ENCODE peak calls at places on chromosomes 12 and 14, in nine cellular contexts. One of them, this sample, is unnamed.

GRCh38 chr14:72928872-72929271 is 2.6 kb downstream of the DCAF4 start:
- DNase-seq in tibial nerve: no peak
- DNase-seq in GM23248: no peak
- DNase-seq in OCI-LY7: no peak
- DNase-seq in CD4-positive, alpha-beta memory T cell: no peak
- DNase-seq in right cardiac atrium: no peak
- DNase-seq in body of pancreas: no peak
- DNase-seq in CD8-positive, alpha-beta memory T cell: no peak
- DNase-seq in HCT116: no peak
- DNase-seq in this sample: no peak

GRCh38 chr14:103097994-103098957 is 3.8 kb downstream of the EXOC3L4 start:
- DNase-seq in HCT116: no peak
- DNase-seq in body of pancreas: peak; percentile 8
- DNase-seq in CD4-positive, alpha-beta memory T cell: no peak
- DNase-seq in OCI-LY7: no peak
- DNase-seq in tibial nerve: no peak
- DNase-seq in CD8-positive, alpha-beta memory T cell: no peak
- DNase-seq in right cardiac atrium: peak; percentile 12
- DNase-seq in GM23248: no peak
- DNase-seq in this sample: no peak

GRCh38 chr12:45730842-45731336 is 1.4 kb downstream of the ARID2 start:
- DNase-seq in CD8-positive, alpha-beta memory T cell: peak; percentile 58
- DNase-seq in GM23248: peak; percentile 52
- DNase-seq in tibial nerve: no peak
- DNase-seq in CD4-positive, alpha-beta memory T cell: peak; percentile 60
- DNase-seq in HCT116: no peak
- DNase-seq in OCI-LY7: peak; percentile 53
- DNase-seq in right cardiac atrium: no peak
- DNase-seq in body of pancreas: no peak
- DNase-seq in this sample: no peak

GRCh38 chr14:100728962-100729361 is 2.3 kb downstream of the DLK1 start:
- DNase-seq in HCT116: no peak
- DNase-seq in OCI-LY7: no peak
- DNase-seq in right cardiac atrium: no peak
- DNase-seq in tibial nerve: no peak
- DNase-seq in CD4-positive, alpha-beta memory T cell: no peak
- DNase-seq in GM23248: no peak
- DNase-seq in CD8-positive, alpha-beta memory T cell: no peak
- DNase-seq in body of pancreas: no peak
- DNase-seq in this sample: no peak

GRCh38 chr12:4275869-4276253 is 2.3 kb downstream of the CCND2 start:
- DNase-seq in CD8-positive, alpha-beta memory T cell: no peak
- DNase-seq in body of pancreas: peak; percentile 52
- DNase-seq in right cardiac atrium: no peak
- DNase-seq in CD4-positive, alpha-beta memory T cell: no peak
- DNase-seq in GM23248: no peak
- DNase-seq in tibial nerve: no peak
- DNase-seq in OCI-LY7: no peak
- DNase-seq in HCT116: no peak
- DNase-seq in this sample: no peak

GRCh38 chr12:111598637-111599458 is at the start of gene ATXN2:
- DNase-seq in right cardiac atrium: peak; percentile 76
- DNase-seq in HCT116: no peak
- DNase-seq in CD4-positive, alpha-beta memory T cell: peak; percentile 80
- DNase-seq in CD8-positive, alpha-beta memory T cell: peak; percentile 82
- DNase-seq in OCI-LY7: peak; percentile 85
- DNase-seq in tibial nerve: peak; percentile 42
- DNase-seq in body of pancreas: peak; percentile 69
- DNase-seq in GM23248: peak; percentile 83
- DNase-seq in this sample: peak; percentile 68

GRCh38 chr14:95045836-95046430 is 111.4 kb downstream of the DICER1 start:
- DNase-seq in body of pancreas: no peak
- DNase-seq in GM23248: no peak
- DNase-seq in OCI-LY7: no peak
- DNase-seq in right cardiac atrium: no peak
- DNase-seq in CD4-positive, alpha-beta memory T cell: no peak
- DNase-seq in CD8-positive, alpha-beta memory T cell: no peak
- DNase-seq in HCT116: no peak
- DNase-seq in tibial nerve: no peak
- DNase-seq in this sample: peak; percentile 32

GRCh38 chr14:39055786-39056474 is 47.1 kb downstream of the SEC23A start:
- DNase-seq in right cardiac atrium: no peak
- DNase-seq in CD4-positive, alpha-beta memory T cell: no peak
- DNase-seq in GM23248: no peak
- DNase-seq in body of pancreas: no peak
- DNase-seq in CD8-positive, alpha-beta memory T cell: no peak
- DNase-seq in OCI-LY7: peak; percentile 29
- DNase-seq in tibial nerve: no peak
- DNase-seq in HCT116: peak; percentile 12
- DNase-seq in this sample: no peak

DNA sequence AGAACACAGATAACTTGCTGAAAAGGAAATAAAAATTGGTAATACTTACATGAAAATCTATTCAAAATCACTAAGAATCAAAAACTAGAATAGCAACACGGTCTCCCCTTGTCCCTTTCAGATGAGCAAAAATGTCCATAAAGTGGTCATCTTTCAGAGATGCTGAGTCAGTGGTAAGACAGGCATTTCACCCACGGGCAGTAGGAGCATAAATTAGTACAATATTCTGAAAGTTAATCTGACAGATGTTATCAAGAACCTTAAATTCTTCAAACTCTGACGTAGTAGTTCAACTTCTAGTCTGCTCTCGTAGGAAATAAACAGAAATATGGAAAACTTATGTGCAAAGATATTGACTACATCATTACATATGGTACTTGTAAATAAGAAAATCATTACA is 33.1 kb upstream of the GNPNAT1 start:
- DNase-seq in right cardiac atrium: no peak
- DNase-seq in body of pancreas: no peak
- DNase-seq in tibial nerve: no peak
- DNase-seq in GM23248: peak; percentile 39
- DNase-seq in CD8-positive, alpha-beta memory T cell: no peak
- DNase-seq in HCT116: no peak
- DNase-seq in OCI-LY7: no peak
- DNase-seq in CD4-positive, alpha-beta memory T cell: no peak
- DNase-seq in this sample: no peak
- H3K4me1 ChIP-seq in right cardiac atrium: no peaks in the 10 kb centered on the region
- H3K4me1 ChIP-seq in body of pancreas: no peaks in the 10 kb centered on the region
- H3K4me1 ChIP-seq in tibial nerve: no peaks in the 10 kb centered on the region
- H3K4me1 ChIP-seq in GM23248: peaks cover 13% of the 10 kb centered on the region
- H3K4me1 ChIP-seq in CD8-positive, alpha-beta memory T cell: no peaks in the 10 kb centered on the region
- H3K4me1 ChIP-seq in HCT116: peaks cover 2% of the 10 kb centered on the region
- H3K4me1 ChIP-seq in OCI-LY7: no peaks in the 10 kb centered on the region
- H3K4me1 ChIP-seq in CD4-positive, alpha-beta memory T cell: no peaks in the 10 kb centered on the region
- H3K4me1 ChIP-seq in this sample: peaks cover 4% of the 10 kb centered on the region

GRCh38 chr12:12819752-12820311 is 6.7 kb downstream of the DDX47 start:
- DNase-seq in CD8-positive, alpha-beta memory T cell: no peak
- DNase-seq in body of pancreas: no peak
- DNase-seq in right cardiac atrium: no peak
- DNase-seq in tibial nerve: no peak
- DNase-seq in CD4-positive, alpha-beta memory T cell: no peak
- DNase-seq in GM23248: peak; percentile 95
- DNase-seq in HCT116: no peak
- DNase-seq in OCI-LY7: no peak
- DNase-seq in this sample: peak; percentile 94

GRCh38 chr12:12818693-12819092 is 5.5 kb downstream of the DDX47 start:
- DNase-seq in OCI-LY7: no peak
- DNase-seq in tibial nerve: no peak
- DNase-seq in GM23248: no peak
- DNase-seq in CD8-positive, alpha-beta memory T cell: no peak
- DNase-seq in CD4-positive, alpha-beta memory T cell: no peak
- DNase-seq in body of pancreas: no peak
- DNase-seq in right cardiac atrium: no peak
- DNase-seq in HCT116: no peak
- DNase-seq in this sample: no peak

GRCh38 chr12:12817611-12818010 is 4.5 kb downstream of the DDX47 start:
- DNase-seq in body of pancreas: no peak
- DNase-seq in OCI-LY7: no peak
- DNase-seq in CD8-positive, alpha-beta memory T cell: no peak
- DNase-seq in CD4-positive, alpha-beta memory T cell: no peak
- DNase-seq in tibial nerve: no peak
- DNase-seq in GM23248: no peak
- DNase-seq in right cardiac atrium: no peak
- DNase-seq in HCT116: no peak
- DNase-seq in this sample: no peak

GRCh38 chr12:12821975-12822374 is 8.8 kb downstream of the DDX47 start:
- DNase-seq in tibial nerve: no peak
- DNase-seq in CD4-positive, alpha-beta memory T cell: no peak
- DNase-seq in CD8-positive, alpha-beta memory T cell: no peak
- DNase-seq in body of pancreas: no peak
- DNase-seq in GM23248: no peak
- DNase-seq in HCT116: no peak
- DNase-seq in right cardiac atrium: no peak
- DNase-seq in OCI-LY7: no peak
- DNase-seq in this sample: no peak

DNA sequence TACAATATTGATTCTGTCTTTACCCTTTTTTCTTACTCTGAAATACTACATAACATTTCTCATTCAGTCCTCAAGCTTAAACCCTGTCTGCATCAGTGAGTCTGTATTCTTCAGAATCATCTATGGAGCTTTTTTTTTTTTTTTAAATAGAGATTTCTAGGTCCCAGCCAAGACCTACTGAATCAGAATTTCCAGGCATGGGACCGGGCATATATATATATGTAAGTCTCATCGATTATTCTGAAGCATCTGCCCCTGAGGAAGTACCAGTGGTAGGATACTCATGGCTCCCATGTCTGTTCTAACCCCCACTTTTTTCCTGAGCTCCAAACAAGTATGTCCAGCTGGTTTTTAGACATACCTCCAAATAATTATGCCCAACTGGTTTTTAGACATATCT is 6.1 kb downstream of the DDX47 start:
- DNase-seq in GM23248: peak; percentile 62
- DNase-seq in CD8-positive, alpha-beta memory T cell: no peak
- DNase-seq in HCT116: no peak
- DNase-seq in right cardiac atrium: no peak
- DNase-seq in OCI-LY7: no peak
- DNase-seq in tibial nerve: no peak
- DNase-seq in CD4-positive, alpha-beta memory T cell: no peak
- DNase-seq in body of pancreas: no peak
- DNase-seq in this sample: no peak
- H3K4me1 ChIP-seq in GM23248: peaks cover 88% of the 10 kb centered on the region
- H3K4me1 ChIP-seq in CD8-positive, alpha-beta memory T cell: peaks cover 24% of the 10 kb centered on the region
- H3K4me1 ChIP-seq in HCT116: peaks cover 30% of the 10 kb centered on the region
- H3K4me1 ChIP-seq in right cardiac atrium: peaks cover 2% of the 10 kb centered on the region
- H3K4me1 ChIP-seq in OCI-LY7: peaks cover 4% of the 10 kb centered on the region
- H3K4me1 ChIP-seq in tibial nerve: peaks cover 10% of the 10 kb centered on the region
- H3K4me1 ChIP-seq in CD4-positive, alpha-beta memory T cell: peaks cover 26% of the 10 kb centered on the region
- H3K4me1 ChIP-seq in body of pancreas: peaks cover 25% of the 10 kb centered on the region
- H3K4me1 ChIP-seq in this sample: peaks cover 73% of the 10 kb centered on the region

GRCh38 chr12:12477532-12477890 is 85.2 kb downstream of the DUSP16 start:
- DNase-seq in CD8-positive, alpha-beta memory T cell: no peak
- DNase-seq in OCI-LY7: no peak
- DNase-seq in right cardiac atrium: no peak
- DNase-seq in HCT116: no peak
- DNase-seq in tibial nerve: no peak
- DNase-seq in GM23248: no peak
- DNase-seq in body of pancreas: no peak
- DNase-seq in CD4-positive, alpha-beta memory T cell: no peak
- DNase-seq in this sample: no peak

GRCh38 chr12:12476836-12477531 is 85.7 kb downstream of the DUSP16 start:
- DNase-seq in tibial nerve: no peak
- DNase-seq in OCI-LY7: no peak
- DNase-seq in HCT116: no peak
- DNase-seq in GM23248: no peak
- DNase-seq in CD8-positive, alpha-beta memory T cell: no peak
- DNase-seq in right cardiac atrium: no peak
- DNase-seq in CD4-positive, alpha-beta memory T cell: no peak
- DNase-seq in body of pancreas: no peak
- DNase-seq in this sample: no peak

GRCh38 chr12:12474471-12474928 is 88.2 kb downstream of the DUSP16 start:
- DNase-seq in HCT116: no peak
- DNase-seq in right cardiac atrium: no peak
- DNase-seq in CD4-positive, alpha-beta memory T cell: peak; percentile 68
- DNase-seq in CD8-positive, alpha-beta memory T cell: no peak
- DNase-seq in OCI-LY7: no peak
- DNase-seq in body of pancreas: no peak
- DNase-seq in GM23248: no peak
- DNase-seq in tibial nerve: no peak
- DNase-seq in this sample: no peak

GRCh38 chr12:12473223-12473622 is 89.4 kb downstream of the DUSP16 start:
- DNase-seq in CD4-positive, alpha-beta memory T cell: no peak
- DNase-seq in HCT116: no peak
- DNase-seq in GM23248: no peak
- DNase-seq in right cardiac atrium: no peak
- DNase-seq in OCI-LY7: no peak
- DNase-seq in body of pancreas: no peak
- DNase-seq in CD8-positive, alpha-beta memory T cell: no peak
- DNase-seq in tibial nerve: no peak
- DNase-seq in this sample: no peak

DNA sequence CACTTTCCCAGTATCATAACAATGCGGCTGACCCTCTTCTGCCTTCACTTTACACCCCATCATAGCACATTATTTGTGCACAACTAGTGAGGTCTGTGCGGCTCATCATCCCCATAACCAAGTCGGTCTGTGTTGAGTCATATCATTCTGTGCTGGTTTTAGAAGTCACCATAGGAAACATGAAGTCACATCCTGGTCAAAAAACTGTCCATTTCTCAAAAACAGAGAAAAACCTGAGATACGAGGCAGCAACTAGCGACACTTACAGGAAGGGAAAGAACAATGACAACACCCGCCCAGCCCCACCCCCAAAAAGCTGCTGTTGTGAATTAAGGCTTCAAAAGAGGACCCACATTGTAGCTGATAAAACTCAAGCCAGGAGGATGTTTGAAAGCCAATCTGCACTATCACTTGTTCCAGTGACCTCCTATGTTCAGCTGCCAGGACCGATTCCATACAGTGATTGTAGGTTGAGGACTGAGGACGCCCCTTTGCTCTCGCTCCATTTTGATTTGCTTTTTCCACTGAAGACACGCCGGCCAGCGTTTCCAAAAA is 87.7 kb downstream of the DUSP16 start:
- DNase-seq in CD4-positive, alpha-beta memory T cell: peak; percentile 82
- DNase-seq in right cardiac atrium: no peak
- DNase-seq in body of pancreas: no peak
- DNase-seq in tibial nerve: no peak
- DNase-seq in GM23248: peak; percentile 14
- DNase-seq in CD8-positive, alpha-beta memory T cell: peak; percentile 70
- DNase-seq in HCT116: no peak
- DNase-seq in OCI-LY7: no peak
- DNase-seq in this sample: no peak
- H3K4me1 ChIP-seq in CD4-positive, alpha-beta memory T cell: peaks cover 63% of the 10 kb centered on the region
- H3K4me1 ChIP-seq in right cardiac atrium: no peaks in the 10 kb centered on the region
- H3K4me1 ChIP-seq in body of pancreas: no peaks in the 10 kb centered on the region
- H3K4me1 ChIP-seq in tibial nerve: no peaks in the 10 kb centered on the region
- H3K4me1 ChIP-seq in GM23248: no peaks in the 10 kb centered on the region
- H3K4me1 ChIP-seq in CD8-positive, alpha-beta memory T cell: peaks cover 23% of the 10 kb centered on the region
- H3K4me1 ChIP-seq in HCT116: no peaks in the 10 kb centered on the region
- H3K4me1 ChIP-seq in OCI-LY7: no peaks in the 10 kb centered on the region
- H3K4me1 ChIP-seq in this sample: no peaks in the 10 kb centered on the region

GRCh38 chr12:11779286-11779685 is 129.8 kb downstream of the ETV6 start:
- DNase-seq in HCT116: no peak
- DNase-seq in CD4-positive, alpha-beta memory T cell: no peak
- DNase-seq in body of pancreas: no peak
- DNase-seq in CD8-positive, alpha-beta memory T cell: no peak
- DNase-seq in right cardiac atrium: no peak
- DNase-seq in GM23248: peak; percentile 64
- DNase-seq in tibial nerve: no peak
- DNase-seq in OCI-LY7: no peak
- DNase-seq in this sample: no peak

GRCh38 chr12:11777962-11778361 is 128.5 kb downstream of the ETV6 start:
- DNase-seq in GM23248: no peak
- DNase-seq in OCI-LY7: no peak
- DNase-seq in CD4-positive, alpha-beta memory T cell: no peak
- DNase-seq in CD8-positive, alpha-beta memory T cell: no peak
- DNase-seq in HCT116: no peak
- DNase-seq in body of pancreas: no peak
- DNase-seq in right cardiac atrium: no peak
- DNase-seq in tibial nerve: no peak
- DNase-seq in this sample: no peak

GRCh38 chr12:11778703-11779102 is 129.2 kb downstream of the ETV6 start:
- DNase-seq in CD4-positive, alpha-beta memory T cell: no peak
- DNase-seq in CD8-positive, alpha-beta memory T cell: no peak
- DNase-seq in GM23248: no peak
- DNase-seq in HCT116: no peak
- DNase-seq in tibial nerve: no peak
- DNase-seq in body of pancreas: no peak
- DNase-seq in right cardiac atrium: no peak
- DNase-seq in OCI-LY7: no peak
- DNase-seq in this sample: no peak

GRCh38 chr12:11782914-11783420 is 133.5 kb downstream of the ETV6 start:
- DNase-seq in body of pancreas: no peak
- DNase-seq in HCT116: no peak
- DNase-seq in OCI-LY7: no peak
- DNase-seq in CD8-positive, alpha-beta memory T cell: no peak
- DNase-seq in CD4-positive, alpha-beta memory T cell: no peak
- DNase-seq in tibial nerve: no peak
- DNase-seq in GM23248: no peak
- DNase-seq in right cardiac atrium: no peak
- DNase-seq in this sample: no peak

GRCh38 chr12:11780521-11781101 is 131.1 kb downstream of the ETV6 start:
- DNase-seq in tibial nerve: no peak
- DNase-seq in CD8-positive, alpha-beta memory T cell: no peak
- DNase-seq in right cardiac atrium: no peak
- DNase-seq in OCI-LY7: peak; percentile 58
- DNase-seq in CD4-positive, alpha-beta memory T cell: peak; percentile 30
- DNase-seq in GM23248: no peak
- DNase-seq in HCT116: no peak
- DNase-seq in body of pancreas: no peak
- DNase-seq in this sample: no peak
- H3K4me1 ChIP-seq in tibial nerve: no peaks in the 10 kb centered on the region
- H3K4me1 ChIP-seq in CD8-positive, alpha-beta memory T cell: no peaks in the 10 kb centered on the region
- H3K4me1 ChIP-seq in right cardiac atrium: peaks cover 11% of the 10 kb centered on the region
- H3K4me1 ChIP-seq in OCI-LY7: peaks cover 79% of the 10 kb centered on the region
- H3K4me1 ChIP-seq in CD4-positive, alpha-beta memory T cell: peaks cover 48% of the 10 kb centered on the region
- H3K4me1 ChIP-seq in GM23248: peaks cover 20% of the 10 kb centered on the region
- H3K4me1 ChIP-seq in HCT116: no peaks in the 10 kb centered on the region
- H3K4me1 ChIP-seq in body of pancreas: peaks cover 16% of the 10 kb centered on the region
- H3K4me1 ChIP-seq in this sample: peaks cover 6% of the 10 kb centered on the region